ENCODE peak calls at places on chromosomes 2 and 18, in six cellular contexts. H is gastrocnemius medialis, S is A549, R is AG09319, Z is uterus, X is endodermal cell. N is an unnamed sample.

GRCh38 chr2:97693476-97693875 is 19.9 kb upstream of the ZAP70 start:
- DNase-seq in X (no peak), Z (no peak), H (no peak), S (no peak), R (no peak), N (no peak)

GRCh38 chr2:168699834-168700417 is 102.5 kb upstream of the NOSTRIN start:
- DNase-seq in R (peak), S (no peak), H (peak), X (no peak), Z (peak), N (no peak)

GRCh38 chr2:222655748-222656543 is at the start of gene FARSB:
- DNase-seq in R (peak), H (peak), Z (peak), S (peak), X (peak), N (peak)

GRCh38 chr2:41779873-41780272 is 267.9 kb upstream of the PKDCC start:
- DNase-seq in H (no peak), S (no peak), R (no peak), X (no peak), Z (no peak), N (no peak)

GRCh38 chr18:29157057-29157780 is 980.3 kb upstream of the CDH2 start:
- DNase-seq in H (no peak), S (peak), X (no peak), Z (no peak), R (no peak), N (no peak)

GRCh38 chr2:24620936-24621335 is 129.9 kb downstream of the NCOA1 start:
- DNase-seq in R (no peak), Z (no peak), X (no peak), H (no peak), S (no peak), N (no peak)

GRCh38 chr18:26840965-26841364 is 24.5 kb downstream of the AQP4 start:
- DNase-seq in X (peak), H (no peak), S (no peak), R (no peak), Z (no peak), N (no peak)

GRCh38 chr2:17735864-17736263 is 17.7 kb downstream of the SMC6 start:
- DNase-seq in X (no peak), H (no peak), R (no peak), S (no peak), Z (no peak), N (no peak)

GRCh38 chr2:148173168-148173567 is 152.3 kb downstream of the MBD5 start:
- DNase-seq in H (no peak), S (no peak), X (no peak), R (no peak), Z (no peak), N (no peak)

GRCh38 chr2:10186868-10187535 is 64.5 kb downstream of the RRM2 start:
- DNase-seq in R (no peak), X (peak), S (no peak), H (no peak), Z (no peak), N (no peak)

GRCh38 chr2:11703700-11704099 is 33.7 kb upstream of the NTSR2 start:
- DNase-seq in R (no peak), S (no peak), Z (no peak), X (no peak), H (no peak), N (no peak)

GRCh38 chr18:76895498-76895897 is 73.1 kb downstream of the ZNF236 start:
- DNase-seq in Z (no peak), X (no peak), H (no peak), R (no peak), S (no peak), N (no peak)

GRCh38 chr2:100978582-100979051 is 23.5 kb upstream of the RPL31 start:
- DNase-seq in H (no peak), S (no peak), R (no peak), X (no peak), Z (peak), N (no peak)

GRCh38 chr2:113251118-113251517 is 27.6 kb downstream of the PAX8 start:
- DNase-seq in R (no peak), H (no peak), S (no peak), Z (no peak), X (no peak), N (peak)

GRCh38 chr2:131584380-131584779 is 56.7 kb downstream of the CCDC74A start:
- DNase-seq in H (no peak), X (no peak), Z (no peak), S (no peak), R (no peak), N (no peak)

GRCh38 chr2:129906139-129906860 is 73.2 kb upstream of the RAB6C start:
- DNase-seq in R (no peak), Z (no peak), H (no peak), S (no peak), X (peak), N (no peak)

GRCh38 chr2:224357098-224357901 is 44.6 kb downstream of the FAM124B start:
- DNase-seq in R (no peak), H (no peak), X (peak), Z (peak), S (peak), N (peak)

GRCh38 chr2:48032765-48033164 is 126.5 kb upstream of the FBXO11 start:
- DNase-seq in Z (no peak), S (no peak), X (no peak), R (no peak), H (no peak), N (no peak)

GRCh38 chr2:210445116-210445707 is 31.3 kb downstream of the LANCL1 start:
- DNase-seq in S (peak), H (no peak), R (no peak), Z (no peak), X (no peak), N (peak)

GRCh38 chr2:200356794-200357472 is 50.4 kb downstream of the SPATS2L start:
- DNase-seq in R (no peak), Z (no peak), H (no peak), S (no peak), X (no peak), N (no peak)

GRCh38 chr2:219527076-219527394 is 12.8 kb downstream of the ASIC4 start:
- DNase-seq in S (no peak), H (no peak), R (no peak), Z (no peak), X (no peak), N (no peak)

GRCh38 chr2:219532378-219532649 is 11.3 kb downstream of the CHPF start:
- DNase-seq in X (no peak), H (no peak), Z (no peak), R (no peak), S (no peak), N (no peak)

GRCh38 chr2:219531639-219532377 is 11.8 kb downstream of the CHPF start:
- DNase-seq in R (no peak), S (no peak), X (no peak), H (no peak), Z (no peak), N (no peak)

GRCh38 chr2:219527472-219527871 is 13.2 kb downstream of the ASIC4 start:
- DNase-seq in Z (no peak), H (no peak), X (no peak), R (no peak), S (no peak), N (no peak)

DNA sequence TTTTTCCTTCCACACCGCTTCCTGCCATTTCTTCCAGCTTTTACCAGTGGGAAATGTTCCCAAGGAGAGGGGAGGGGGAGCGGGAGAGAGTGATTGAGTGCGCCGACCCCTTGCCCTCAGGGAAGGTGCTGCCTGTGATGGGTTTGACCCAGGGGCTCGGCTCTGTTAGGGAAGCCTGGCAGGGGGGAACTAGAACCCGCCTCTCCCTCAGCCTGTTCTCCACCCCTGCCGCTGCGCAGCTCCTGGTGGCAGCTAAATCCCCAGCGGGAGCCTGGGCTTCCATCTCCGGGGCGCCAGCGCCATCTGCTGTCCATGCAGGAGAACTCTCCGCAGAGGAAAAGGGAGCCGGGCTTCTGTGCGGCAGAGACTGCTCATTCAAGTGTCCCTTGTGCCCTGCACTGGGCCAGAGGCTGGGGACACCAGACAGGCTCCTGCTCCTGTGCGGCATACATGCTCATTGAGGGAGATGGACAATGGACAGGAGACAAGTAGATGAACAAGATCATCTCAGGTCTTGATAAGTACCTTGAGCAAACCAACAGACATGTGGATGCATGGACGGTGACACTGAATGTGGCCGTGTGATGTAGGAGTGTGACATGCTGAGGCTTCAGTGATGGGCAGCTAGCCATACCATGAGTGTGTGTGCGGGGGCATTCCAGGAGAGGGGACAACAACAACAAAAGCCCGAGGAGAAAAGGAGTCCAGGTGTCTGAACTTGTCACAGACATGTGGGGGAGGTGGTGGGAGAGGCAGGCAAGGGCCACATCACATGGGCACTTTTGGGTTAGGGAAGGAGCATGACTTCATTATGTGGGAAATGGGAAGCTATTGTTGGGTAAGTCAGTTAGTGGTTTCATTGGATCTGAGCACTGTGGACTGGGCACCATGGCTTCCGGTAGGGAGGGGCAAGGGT is 13.3 kb downstream of the CHPF start:
- DNase-seq in H (peak), Z (peak), R (peak), X (peak), S (peak), N (peak)
- TF ChIP-seq CTCF in H (peak), Z (peak), R (peak), X (peak), S (peak), N (peak)

GRCh38 chr2:54931473-54931872 is 118.8 kb downstream of the RTN4 start:
- DNase-seq in R (no peak), Z (no peak), S (no peak), X (no peak), H (no peak), N (no peak)

GRCh38 chr2:54925022-54925421 is 125.2 kb downstream of the RTN4 start:
- DNase-seq in H (no peak), S (no peak), X (no peak), Z (no peak), R (no peak), N (no peak)

GRCh38 chr2:54927751-54928615 is 122.3 kb downstream of the RTN4 start:
- DNase-seq in H (peak), S (no peak), R (no peak), Z (no peak), X (no peak), N (no peak)

GRCh38 chr2:54927085-54927750 is 123.0 kb downstream of the RTN4 start:
- DNase-seq in H (no peak), Z (no peak), S (no peak), X (no peak), R (no peak), N (no peak)

DNA sequence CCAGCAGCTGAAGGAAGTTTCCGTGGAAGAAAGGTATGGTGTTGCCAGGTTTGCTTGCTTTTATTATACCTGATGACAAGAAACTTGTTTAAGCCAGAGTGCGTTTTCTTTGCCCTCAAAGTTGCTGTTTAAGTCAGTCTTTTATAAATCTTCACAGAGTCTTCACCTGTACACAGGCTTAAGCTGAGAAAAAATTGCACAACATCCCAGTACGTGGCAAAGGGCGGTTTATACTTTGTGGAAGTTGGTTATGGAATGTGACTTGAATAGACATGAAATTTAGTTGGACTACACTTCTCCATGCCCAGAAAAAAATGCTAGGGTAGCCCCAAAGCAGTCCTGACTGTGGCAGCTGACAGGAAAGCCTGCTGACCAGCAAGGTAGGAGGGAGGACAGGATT is 121.5 kb downstream of the RTN4 start:
- DNase-seq in Z (no peak), H (no peak), R (no peak), S (no peak), X (no peak), N (no peak)
- TF ChIP-seq CTCF in Z (no peak), H (no peak), R (no peak), S (no peak), X (no peak), N (no peak)

GRCh38 chr2:240568678-240569522 is 616 bp downstream of the RNPEPL1 start:
- DNase-seq in R (no peak), Z (peak), X (peak), S (peak), H (peak), N (peak)

GRCh38 chr2:240566203-240567136 is 1.8 kb upstream of the RNPEPL1 start:
- DNase-seq in H (peak), X (peak), S (peak), Z (peak), R (no peak), N (peak)

GRCh38 chr2:240567137-240567871 is 980 bp upstream of the RNPEPL1 start:
- DNase-seq in S (no peak), X (peak), Z (peak), R (no peak), H (peak), N (no peak)

GRCh38 chr2:240569523-240569997 is 1.3 kb downstream of the RNPEPL1 start:
- DNase-seq in H (no peak), S (no peak), R (no peak), X (no peak), Z (peak), N (no peak)

DNA sequence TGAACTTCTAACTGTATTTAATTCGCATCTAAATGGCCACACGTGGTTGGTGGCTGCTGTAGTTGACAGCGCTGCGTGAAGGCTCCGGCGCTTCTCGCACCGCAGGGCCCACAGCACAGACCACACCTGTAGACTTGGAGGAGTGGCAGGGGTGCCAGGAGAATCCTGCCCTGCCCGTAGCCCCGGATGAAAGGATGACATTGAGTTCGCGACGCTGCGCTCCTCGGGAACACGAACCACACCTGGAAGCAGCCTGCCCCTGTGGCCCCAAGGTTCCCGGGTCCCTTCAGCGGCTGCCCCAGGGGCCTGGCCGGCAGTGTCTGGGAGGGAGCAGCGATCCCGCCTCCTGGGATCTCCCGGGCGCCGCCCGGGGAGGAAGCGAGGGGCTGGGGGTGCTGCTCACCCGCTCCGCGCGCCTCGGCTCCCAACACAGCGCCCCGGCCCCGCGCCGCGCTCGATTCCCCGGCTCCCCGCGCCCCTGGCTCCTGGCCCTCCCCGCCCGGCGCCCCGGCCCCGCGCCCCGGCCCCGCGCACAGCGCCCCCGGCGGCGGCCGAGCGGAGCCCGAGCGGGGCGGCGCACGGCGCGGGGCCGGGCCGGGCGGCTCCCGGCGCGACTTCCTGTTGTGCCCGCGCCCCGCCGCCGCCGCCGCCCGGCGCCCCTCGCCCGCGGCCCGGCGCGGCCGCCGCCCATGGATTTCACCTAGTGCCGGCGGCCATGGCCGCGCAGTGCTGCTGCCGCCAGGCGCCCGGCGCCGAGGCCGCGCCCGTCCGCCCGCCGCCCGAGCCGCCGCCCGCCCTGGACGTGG is at the start of gene RNPEPL1:
- DNase-seq in H (peak), S (peak), R (no peak), Z (peak), X (peak), N (peak)
- TF ChIP-seq CTCF in H (no peak), S (peak), R (no peak), Z (no peak), X (peak), N (no peak)

GRCh38 chr2:108533832-108534576 is at the start of gene LIMS1:
- DNase-seq in X (peak), R (peak), H (peak), Z (peak), S (peak), N (peak)
- TF ChIP-seq CTCF in X (no peak), R (no peak), H (peak), Z (peak), S (no peak), N (no peak)

N was measured in GM20000.